ENCODE peak calls at places on chromosome 11, in ten cellular contexts. T is breast epithelium, X is HepG2, K is sigmoid colon, D is spleen, F is HCT116, H is heart left ventricle, P is IMR-90, G is tibial nerve, S is right lobe of liver. C is an unnamed sample.

GRCh38 chr11:16986434-16987204 is 27.6 kb downstream of the PLEKHA7 start:
- DNase-seq in T (peak; percentile 83), X (no peak), K (no peak), D (no peak), F (no peak), H (no peak), P (no peak), G (no peak), S (peak; percentile 76), C (peak; percentile 76)

GRCh38 chr11:131561486-131561885 is 191.1 kb downstream of the NTM start:
- DNase-seq in T (no peak), X (no peak), K (no peak), D (no peak), F (no peak), H (no peak), P (no peak), G (no peak), S (no peak), C (no peak)

GRCh38 chr11:121235057-121235456 is 57.5 kb upstream of the SC5D start:
- DNase-seq in T (no peak), X (no peak), K (no peak), D (no peak), F (no peak), H (no peak), P (no peak), G (no peak), S (peak; percentile 83), C (no peak)

GRCh38 chr11:56624661-56625110 is 10.0 kb upstream of the OR5M1 start:
- DNase-seq in T (no peak), X (peak; percentile 55), K (no peak), D (no peak), F (no peak), H (no peak), P (peak; percentile 34), G (no peak), S (no peak), C (no peak)

GRCh38 chr11:62264004-62264403 is 6.0 kb upstream of the SCGB2A2 start:
- DNase-seq in T (no peak), X (no peak), K (no peak), D (no peak), F (no peak), H (no peak), P (peak; percentile 7), G (no peak), S (no peak), C (no peak)

GRCh38 chr11:112884012-112884767 is 77.0 kb upstream of the NCAM1 start:
- DNase-seq in T (no peak), X (no peak), K (no peak), D (no peak), F (no peak), H (no peak), P (no peak), G (no peak), S (no peak), C (no peak)

GRCh38 chr11:94897330-94897768 is 76.0 kb downstream of the CWC15 start:
- DNase-seq in T (no peak), X (peak; percentile 11), K (peak; percentile 76), D (no peak), F (peak; percentile 47), H (peak; percentile 51), P (peak; percentile 45), G (peak; percentile 53), S (peak; percentile 58), C (no peak)

GRCh38 chr11:77152846-77153245 is 24.8 kb downstream of the MYO7A start:
- DNase-seq in T (no peak), X (no peak), K (no peak), D (no peak), F (no peak), H (no peak), P (peak; percentile 18), G (no peak), S (no peak), C (no peak)

DNA sequence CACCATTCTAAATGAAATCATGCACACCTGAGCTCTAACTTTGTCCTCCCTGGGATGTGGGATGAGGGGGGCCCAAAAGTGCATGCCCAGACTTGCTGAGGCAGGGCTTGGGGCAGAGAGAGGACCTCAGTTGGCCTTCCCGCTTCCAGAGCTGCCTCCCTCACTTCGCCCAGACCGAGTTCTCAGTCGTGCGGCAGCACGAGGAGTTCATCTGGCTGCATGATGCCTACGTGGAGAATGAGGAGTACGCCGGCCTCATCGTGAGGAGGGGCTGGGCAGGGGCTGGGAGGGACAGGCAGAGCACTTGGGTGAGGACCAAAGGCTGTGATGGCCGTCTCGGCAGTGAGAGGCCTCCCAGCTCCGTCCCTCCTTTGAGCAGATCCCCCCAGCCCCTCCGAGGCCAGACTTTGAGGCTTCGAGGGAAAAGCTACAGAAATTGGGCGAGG is 8.2 kb downstream of the CFL1 start:
- DNase-seq in T (no peak), X (no peak), K (no peak), D (no peak), F (no peak), H (no peak), P (no peak), G (no peak), S (no peak), C (no peak)
- TF ChIP-seq POLR2A in T (no peak), X (no peak), K (no peak), D (no peak), F (no peak), H (no peak), P (no peak), G (no peak), S (no peak), C (peak; percentile 8)

GRCh38 chr11:74463216-74463615 is 4.1 kb downstream of the KCNE3 start:
- DNase-seq in T (no peak), X (no peak), K (no peak), D (no peak), F (no peak), H (no peak), P (no peak), G (no peak), S (no peak), C (no peak)

GRCh38 chr11:74460065-74460464 is 7.3 kb downstream of the KCNE3 start:
- DNase-seq in T (no peak), X (no peak), K (no peak), D (no peak), F (no peak), H (no peak), P (no peak), G (no peak), S (no peak), C (no peak)

GRCh38 chr11:74460481-74461154 is 6.7 kb downstream of the KCNE3 start:
- DNase-seq in T (no peak), X (no peak), K (no peak), D (no peak), F (no peak), H (no peak), P (peak; percentile 51), G (no peak), S (no peak), C (no peak)

GRCh38 chr11:74462631-74463030 is 4.7 kb downstream of the KCNE3 start:
- DNase-seq in T (no peak), X (no peak), K (no peak), D (no peak), F (no peak), H (no peak), P (no peak), G (no peak), S (no peak), C (no peak)

DNA sequence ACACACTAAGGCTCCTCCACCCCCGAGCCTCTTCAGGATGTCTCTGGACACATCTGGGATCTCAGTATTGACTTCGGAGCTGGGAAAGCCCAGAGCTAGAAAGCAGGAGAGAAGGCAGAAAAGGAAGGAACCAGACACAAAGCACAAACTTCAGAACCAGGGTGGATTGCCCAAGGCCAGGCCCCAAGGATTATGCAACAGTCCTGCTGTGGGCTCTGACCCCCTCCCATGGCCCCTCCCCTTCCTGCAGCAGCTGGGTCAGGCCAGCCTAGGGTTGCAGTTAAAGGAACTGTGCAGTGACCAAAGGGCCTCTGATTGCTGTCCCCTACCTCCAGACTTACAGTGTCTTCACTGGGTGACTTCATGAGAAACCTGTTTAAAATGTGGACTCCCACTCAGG is 5.3 kb downstream of the KCNE3 start:
- DNase-seq in T (no peak), X (peak; percentile 66), K (peak; percentile 89), D (peak; percentile 93), F (no peak), H (peak; percentile 87), P (no peak), G (peak; percentile 39), S (peak; percentile 87), C (no peak)
- TF ChIP-seq POLR2A in T (no peak), X (peak; percentile 44), K (no peak), D (no peak), F (no peak), H (no peak), P (no peak), G (no peak), S (no peak), C (no peak)

GRCh38 chr11:8870461-8871282 is 40.3 kb upstream of the AKIP1 start:
- DNase-seq in T (no peak), X (no peak), K (peak; percentile 79), D (peak; percentile 78), F (peak; percentile 68), H (peak; percentile 74), P (peak; percentile 75), G (peak; percentile 23), S (peak; percentile 52), C (peak; percentile 29)
- TF ChIP-seq POLR2A in T (no peak), X (no peak), K (no peak), D (no peak), F (no peak), H (no peak), P (no peak), G (no peak), S (no peak), C (no peak)

GRCh38 chr11:14342906-14343305 is 16.1 kb downstream of the RRAS2 start:
- DNase-seq in T (no peak), X (no peak), K (no peak), D (no peak), F (no peak), H (no peak), P (peak; percentile 82), G (no peak), S (no peak), C (no peak)

GRCh38 chr11:14347991-14348390 is 11.0 kb downstream of the RRAS2 start:
- DNase-seq in T (no peak), X (no peak), K (no peak), D (no peak), F (no peak), H (no peak), P (no peak), G (no peak), S (no peak), C (no peak)

GRCh38 chr11:14346303-14346702 is 12.7 kb downstream of the RRAS2 start:
- DNase-seq in T (no peak), X (no peak), K (no peak), D (no peak), F (no peak), H (no peak), P (no peak), G (no peak), S (no peak), C (no peak)

GRCh38 chr11:14347494-14347893 is 11.5 kb downstream of the RRAS2 start:
- DNase-seq in T (no peak), X (no peak), K (no peak), D (no peak), F (no peak), H (no peak), P (no peak), G (no peak), S (no peak), C (no peak)

DNA sequence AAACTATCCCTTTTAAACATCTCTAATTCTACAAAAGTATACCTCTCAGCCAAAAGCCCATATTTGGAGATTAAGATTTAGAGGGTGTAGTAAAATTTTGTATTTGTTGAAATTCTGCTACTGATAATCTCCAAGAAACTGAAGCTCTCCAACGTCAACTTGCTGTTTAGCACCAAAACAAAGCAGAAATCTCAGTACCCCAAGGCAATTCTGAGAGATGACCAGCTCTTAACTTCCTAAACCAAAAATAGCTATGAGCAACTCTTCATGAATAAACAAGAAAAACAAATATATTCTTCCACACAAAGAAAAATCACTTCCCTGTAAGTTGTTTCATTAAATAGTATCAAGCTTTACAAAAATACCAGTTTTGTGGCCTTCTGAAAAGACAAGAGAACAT is 13.3 kb downstream of the RRAS2 start:
- DNase-seq in T (no peak), X (no peak), K (no peak), D (no peak), F (no peak), H (no peak), P (peak; percentile 23), G (no peak), S (no peak), C (no peak)
- TF ChIP-seq POLR2A in T (no peak), X (no peak), K (no peak), D (no peak), F (no peak), H (no peak), P (no peak), G (no peak), S (no peak), C (no peak)

C was measured in GM12891.